ENCODE peak calls at places on chromosome 1, in four cellular contexts. I is D341Med, Z is glutamatergic neuron, H is NCI-H1694. R is an unnamed sample.

GRCh38 chr1:22286491-22286890 is 143.6 kb upstream of the WNT4 start:
- DNase-seq in I (peak), Z (no peak), H (no peak), R (no peak)

GRCh38 chr1:40143891-40144575 is 17.2 kb upstream of the RLF start:
- DNase-seq in I (peak), Z (peak), H (peak), R (peak)

GRCh38 chr1:27300341-27301051 is 21.5 kb upstream of the TMEM222 start:
- DNase-seq in I (peak), Z (peak), H (peak), R (peak)

GRCh38 chr1:245111073-245111472 is 43.7 kb upstream of the KIF26B start:
- DNase-seq in I (no peak), Z (no peak), H (no peak), R (no peak)

GRCh38 chr1:7873801-7874795 is 21.2 kb upstream of the UTS2 start:
- DNase-seq in I (no peak), Z (no peak), H (no peak), R (no peak)

GRCh38 chr1:172089768-172090510 is 248.6 kb downstream of the DNM3 start:
- DNase-seq in I (peak), Z (peak), H (no peak), R (peak)

GRCh38 chr1:45355683-45356082 is 15.4 kb upstream of the MUTYH start:
- DNase-seq in I (no peak), Z (no peak), H (no peak), R (no peak)

GRCh38 chr1:160429125-160429551 is 28.8 kb downstream of the VANGL2 start:
- DNase-seq in I (no peak), Z (no peak), H (no peak), R (no peak)

GRCh38 chr1:37739222-37739621 is 25.7 kb downstream of the EPHA10 start:
- DNase-seq in I (no peak), Z (no peak), H (no peak), R (no peak)

GRCh38 chr1:230011333-230012092 is 55.5 kb upstream of the GALNT2 start:
- DNase-seq in I (no peak), Z (no peak), H (no peak), R (no peak)

GRCh38 chr1:7929637-7930036 is 11.0 kb downstream of the TNFRSF9 start:
- DNase-seq in I (no peak), Z (no peak), H (no peak), R (no peak)

GRCh38 chr1:72037745-72038343 is 244.5 kb downstream of the NEGR1 start:
- DNase-seq in I (peak), Z (peak), H (peak), R (peak)

GRCh38 chr1:33147997-33148314 is 33.9 kb downstream of the TRIM62 start:
- DNase-seq in I (no peak), Z (no peak), H (no peak), R (no peak)

GRCh38 chr1:220189750-220190347 is 82.4 kb downstream of the RAB3GAP2 start:
- DNase-seq in I (peak), Z (no peak), H (peak), R (no peak)

GRCh38 chr1:114232691-114233090 is 79.0 kb upstream of the SYT6 start:
- DNase-seq in I (no peak), Z (no peak), H (no peak), R (no peak)

GRCh38 chr1:221740941-221741363 is 937 bp downstream of the DUSP10 start:
- DNase-seq in I (no peak), Z (no peak), H (no peak), R (no peak)

GRCh38 chr1:179083533-179083932 is 1.7 kb downstream of the TOR3A start:
- DNase-seq in I (no peak), Z (no peak), H (no peak), R (no peak)

R was measured in WERI-Rb-1.